ENCODE peak calls at places on chromosomes 16 and 17, in seven cellular contexts. J is HCT116, V is neural progenitor cell, D is MM.1S, T is PC-3, E is GM23338, O is GM23248. G is an unnamed sample.

GRCh38 chr17:76432712-76433336 is 20.1 kb downstream of the UBE2O start:
- DNase-seq in T (peak; percentile 65), E (peak; percentile 58), D (no peak), J (peak; percentile 28), O (peak; percentile 52), V (peak; percentile 24), G (no peak)

GRCh38 chr17:38685485-38685884 is 10.7 kb upstream of the EPOP start:
- DNase-seq in E (no peak), O (no peak), J (no peak), T (no peak), V (no peak), D (no peak), G (no peak)

GRCh38 chr16:8407351-8407750 is 183.0 kb downstream of the TMEM114 start:
- DNase-seq in E (no peak), J (no peak), V (no peak), O (no peak), D (no peak), T (no peak), G (no peak)

GRCh38 chr17:74922694-74923537 is at the start of gene USH1G:
- DNase-seq in T (peak; percentile 11), O (no peak), V (peak; percentile 47), J (no peak), E (peak; percentile 36), D (no peak), G (peak; percentile 32)

GRCh38 chr17:67836205-67836987 is 11.1 kb downstream of the BPTF start:
- DNase-seq in J (no peak), E (no peak), D (no peak), V (no peak), O (peak; percentile 67), T (peak; percentile 19), G (no peak)

GRCh38 chr17:32281011-32281451 is 15.4 kb downstream of the RHBDL3 start:
- DNase-seq in E (peak; percentile 74), V (peak; percentile 78), D (no peak), O (no peak), J (no peak), T (no peak), G (no peak)

GRCh38 chr17:44914698-44915271 is 515 bp downstream of the GFAP start:
- DNase-seq in J (no peak), O (no peak), D (no peak), E (no peak), T (no peak), V (no peak), G (peak; percentile 2)

GRCh38 chr17:42971589-42971988 is 7.3 kb upstream of the AARSD1 start:
- DNase-seq in O (no peak), T (no peak), J (no peak), D (no peak), V (no peak), E (no peak), G (no peak)

GRCh38 chr16:56237451-56237930 is 46.2 kb downstream of the GNAO1 start:
- DNase-seq in D (no peak), J (no peak), V (no peak), T (no peak), O (no peak), E (no peak), G (no peak)

GRCh38 chr17:72030067-72030899 is 90.5 kb upstream of the SOX9 start:
- DNase-seq in E (peak; percentile 94), O (peak; percentile 80), T (peak; percentile 63), D (peak; percentile 16), J (no peak), V (peak; percentile 83), G (peak; percentile 68)

GRCh38 chr17:61002316-61002736 is 324.7 kb downstream of the BCAS3 start:
- DNase-seq in V (peak; percentile 51), E (peak; percentile 56), J (peak; percentile 26), T (peak; percentile 81), D (peak; percentile 42), O (peak; percentile 78), G (peak; percentile 63)

GRCh38 chr16:17367034-17367433 is 103.7 kb downstream of the XYLT1 start:
- DNase-seq in E (no peak), O (no peak), J (no peak), T (no peak), D (no peak), V (no peak), G (no peak)

DNA sequence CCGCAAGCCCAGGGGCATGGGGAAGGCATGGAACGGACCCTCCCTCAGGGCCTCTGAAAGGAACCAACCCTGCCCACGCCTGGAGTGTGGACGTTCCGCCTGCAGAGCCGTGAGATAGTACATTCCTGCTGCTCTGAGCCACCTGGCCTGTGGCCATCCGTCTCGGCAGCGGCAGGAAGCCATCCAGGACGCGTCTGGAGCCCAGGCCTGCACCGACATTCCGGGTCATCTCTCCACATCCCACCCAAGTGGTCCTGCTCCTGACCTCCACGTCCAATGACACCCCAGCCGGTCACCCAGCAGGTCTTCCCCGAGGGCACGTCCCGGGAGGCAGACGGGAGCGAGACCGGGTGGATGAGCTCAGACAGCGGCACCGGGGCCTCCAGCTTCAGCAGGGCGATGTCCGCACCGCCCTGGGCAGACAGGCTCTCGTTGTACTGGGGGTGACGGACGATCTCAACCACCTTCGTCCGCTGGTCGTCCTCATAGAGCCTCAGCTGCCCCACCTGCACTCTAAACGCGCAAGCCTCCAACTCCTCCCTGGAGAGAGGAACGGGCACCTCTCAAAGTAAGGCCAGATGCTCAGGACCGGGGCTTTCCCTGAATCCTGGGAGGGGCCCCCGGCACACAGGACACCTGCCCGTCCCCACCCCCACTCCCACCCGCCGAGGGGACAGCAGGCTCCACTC is 21.3 kb upstream of the UBE2I start:
- DNase-seq in E (no peak), V (no peak), D (no peak), J (no peak), O (peak; percentile 64), T (peak; percentile 20), G (no peak)
- TF ChIP-seq EZH2 in E (no peak), V (no peak), D (no peak), J (no peak), O (no peak), T (no peak), G (no peak)

DNA sequence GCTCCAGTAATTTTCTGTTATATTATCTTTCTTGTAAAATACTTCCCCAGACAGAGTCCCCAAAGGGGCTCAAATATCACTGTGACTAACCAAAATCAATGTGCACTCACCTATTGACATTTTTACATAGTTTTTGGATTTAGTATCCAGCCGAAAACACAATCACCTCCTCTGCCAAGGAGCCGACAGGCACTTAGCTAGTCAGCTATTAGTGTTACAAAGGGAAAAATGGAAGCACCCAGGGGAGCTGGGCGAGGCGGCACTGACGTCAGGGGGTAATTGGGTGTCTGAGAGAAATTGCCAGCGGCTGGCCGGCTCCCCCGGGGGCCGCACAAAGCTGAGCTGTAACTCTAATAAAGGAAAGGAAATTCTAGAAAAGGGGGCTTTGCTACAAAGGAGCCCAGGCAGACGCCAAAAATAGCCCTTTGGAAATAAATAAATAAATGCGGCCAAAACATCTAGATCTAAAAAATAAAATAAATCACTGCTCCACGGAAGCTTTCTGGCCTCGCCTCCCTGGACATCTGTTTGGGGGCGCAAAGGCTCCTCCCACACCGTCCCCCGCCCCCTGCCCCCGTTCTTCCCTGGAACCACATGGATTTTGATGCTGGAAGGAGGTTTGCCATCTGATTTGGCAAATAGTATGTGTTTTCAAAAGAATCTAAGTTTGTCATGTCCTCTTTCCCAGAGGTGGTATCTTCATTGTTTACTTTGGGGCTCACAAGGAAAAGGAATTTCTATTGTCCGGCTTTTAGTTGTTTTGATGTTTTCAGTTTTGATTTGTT is 156.8 kb downstream of the ZNF423 start:
- DNase-seq in O (no peak), T (no peak), E (peak; percentile 34), J (no peak), D (no peak), V (peak; percentile 30), G (no peak)
- TF ChIP-seq EZH2phosphoT487 in O (no peak), T (no peak), E (no peak), J (no peak), D (no peak), V (no peak), G (no peak)

DNA sequence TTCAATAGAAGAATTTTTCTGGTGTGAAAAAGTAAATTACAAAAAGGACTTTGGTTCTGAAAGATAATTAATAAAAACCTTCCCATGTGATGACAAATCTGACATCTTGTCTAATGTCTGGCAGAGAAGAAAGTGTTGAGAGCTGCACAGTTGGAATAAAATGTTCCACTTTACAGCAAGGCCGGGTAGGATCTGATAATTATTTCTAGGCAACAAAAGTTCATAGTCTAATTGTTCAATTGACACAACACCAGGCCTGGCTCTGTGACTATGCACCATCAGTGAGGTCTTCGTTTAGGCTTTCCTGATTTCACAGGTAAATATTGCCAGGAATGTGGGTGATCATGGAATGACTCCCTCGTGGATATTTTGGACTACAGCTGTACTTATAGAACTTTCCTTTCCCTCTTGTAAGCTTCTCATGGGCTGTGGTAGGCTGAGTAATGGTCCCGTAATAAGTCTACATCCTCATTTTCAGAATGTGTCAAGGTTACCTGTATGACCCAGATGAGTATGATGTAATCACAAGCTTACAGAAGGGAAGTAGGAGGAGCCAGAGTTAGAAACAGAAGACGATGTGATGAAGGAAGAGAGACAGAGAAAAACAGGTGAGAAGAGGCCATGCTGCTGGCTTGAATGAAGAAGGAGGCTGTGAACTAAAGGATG is 217.0 kb downstream of the CDH13 start:
- DNase-seq in J (no peak), V (no peak), O (no peak), E (no peak), T (no peak), D (no peak), G (no peak)
- H2AFZ ChIP-seq in J (no peak overlapping the region), V (no peak overlapping the region), O (no peak overlapping the region), E (no peak overlapping the region), T (no peak overlapping the region), D (no peak overlapping the region), G (no peak overlapping the region)

GRCh38 chr17:29610395-29610794 is 12.3 kb downstream of the CORO6 start:
- DNase-seq in E (no peak), V (no peak), T (no peak), O (no peak), D (no peak), J (no peak), G (no peak)
- TF ChIP-seq EZH2 in E (no peak), V (no peak), T (no peak), O (no peak), D (no peak), J (no peak), G (no peak)

G was measured in hepatocyte.